ENCODE peak calls at places on chromosomes 1 and 21, in nine cellular contexts. One of them, this sample, is unnamed.

GRCh38 chr1:202577381-202577780 is 132.9 kb downstream of the SYT2 start:
- DNase-seq in heart left ventricle: no peak
- DNase-seq in thoracic aorta: no peak
- DNase-seq in AG04450: no peak
- DNase-seq in cardiac muscle cell: no peak
- DNase-seq in small intestine: no peak
- DNase-seq in A549: no peak
- DNase-seq in tibial nerve: no peak
- DNase-seq in aorta: no peak
- DNase-seq in this sample: no peak

GRCh38 chr21:25449950-25450349 is 157.3 kb downstream of the MRPL39 start:
- DNase-seq in thoracic aorta: no peak
- DNase-seq in AG04450: no peak
- DNase-seq in small intestine: no peak
- DNase-seq in A549: no peak
- DNase-seq in aorta: no peak
- DNase-seq in tibial nerve: no peak
- DNase-seq in cardiac muscle cell: no peak
- DNase-seq in heart left ventricle: no peak
- DNase-seq in this sample: no peak

GRCh38 chr1:170032531-170033295 is 41.8 kb downstream of the KIFAP3 start:
- DNase-seq in thoracic aorta: no peak
- DNase-seq in AG04450: no peak
- DNase-seq in A549: no peak
- DNase-seq in heart left ventricle: no peak
- DNase-seq in small intestine: no peak
- DNase-seq in tibial nerve: no peak
- DNase-seq in cardiac muscle cell: no peak
- DNase-seq in aorta: no peak
- DNase-seq in this sample: no peak

GRCh38 chr1:52403566-52404115 is 582 bp downstream of the ORC1 start:
- DNase-seq in small intestine: peak
- DNase-seq in A549: peak
- DNase-seq in cardiac muscle cell: no peak
- DNase-seq in AG04450: peak
- DNase-seq in tibial nerve: no peak
- DNase-seq in heart left ventricle: no peak
- DNase-seq in aorta: no peak
- DNase-seq in thoracic aorta: no peak
- DNase-seq in this sample: peak

GRCh38 chr1:214515544-214516433 is 35.6 kb downstream of the PTPN14 start:
- DNase-seq in thoracic aorta: no peak
- DNase-seq in A549: no peak
- DNase-seq in aorta: no peak
- DNase-seq in cardiac muscle cell: no peak
- DNase-seq in heart left ventricle: no peak
- DNase-seq in AG04450: no peak
- DNase-seq in small intestine: peak
- DNase-seq in tibial nerve: no peak
- DNase-seq in this sample: no peak

GRCh38 chr1:91024501-91025119 is 2.8 kb upstream of the ZNF644 start:
- DNase-seq in AG04450: no peak
- DNase-seq in tibial nerve: no peak
- DNase-seq in A549: no peak
- DNase-seq in heart left ventricle: no peak
- DNase-seq in cardiac muscle cell: no peak
- DNase-seq in thoracic aorta: no peak
- DNase-seq in aorta: no peak
- DNase-seq in small intestine: no peak
- DNase-seq in this sample: no peak

GRCh38 chr1:159171254-159171687 is at the start of gene CADM3:
- DNase-seq in A549: no peak
- DNase-seq in cardiac muscle cell: peak
- DNase-seq in small intestine: no peak
- DNase-seq in tibial nerve: no peak
- DNase-seq in aorta: no peak
- DNase-seq in thoracic aorta: no peak
- DNase-seq in AG04450: no peak
- DNase-seq in heart left ventricle: no peak
- DNase-seq in this sample: no peak

GRCh38 chr1:221371671-221372070 is 370.2 kb downstream of the DUSP10 start:
- DNase-seq in aorta: no peak
- DNase-seq in heart left ventricle: no peak
- DNase-seq in AG04450: no peak
- DNase-seq in small intestine: no peak
- DNase-seq in thoracic aorta: no peak
- DNase-seq in tibial nerve: no peak
- DNase-seq in cardiac muscle cell: peak
- DNase-seq in A549: no peak
- DNase-seq in this sample: no peak

GRCh38 chr1:117512728-117513321 is 93.0 kb upstream of the TENT5C start:
- DNase-seq in AG04450: no peak
- DNase-seq in aorta: no peak
- DNase-seq in small intestine: peak
- DNase-seq in cardiac muscle cell: peak
- DNase-seq in thoracic aorta: no peak
- DNase-seq in heart left ventricle: no peak
- DNase-seq in tibial nerve: no peak
- DNase-seq in A549: peak
- DNase-seq in this sample: no peak

GRCh38 chr21:21715286-21715969 is 717.2 kb downstream of the NCAM2 start:
- DNase-seq in tibial nerve: no peak
- DNase-seq in thoracic aorta: no peak
- DNase-seq in aorta: no peak
- DNase-seq in A549: no peak
- DNase-seq in cardiac muscle cell: no peak
- DNase-seq in small intestine: no peak
- DNase-seq in heart left ventricle: no peak
- DNase-seq in AG04450: peak
- DNase-seq in this sample: no peak
- H3K27ac ChIP-seq in tibial nerve: no peak
- H3K27ac ChIP-seq in thoracic aorta: no peak
- H3K27ac ChIP-seq in aorta: no peak
- H3K27ac ChIP-seq in A549: no peak
- H3K27ac ChIP-seq in cardiac muscle cell: no peak
- H3K27ac ChIP-seq in small intestine: no peak
- H3K27ac ChIP-seq in heart left ventricle: no peak
- H3K27ac ChIP-seq in AG04450: peak
- H3K27ac ChIP-seq in this sample: no peak

GRCh38 chr1:42173961-42174715 is 9.6 kb upstream of the GUCA2A start:
- DNase-seq in A549: no peak
- DNase-seq in small intestine: no peak
- DNase-seq in tibial nerve: no peak
- DNase-seq in thoracic aorta: no peak
- DNase-seq in cardiac muscle cell: no peak
- DNase-seq in AG04450: no peak
- DNase-seq in heart left ventricle: no peak
- DNase-seq in aorta: no peak
- DNase-seq in this sample: no peak
- H3K27ac ChIP-seq in A549: no peak
- H3K27ac ChIP-seq in small intestine: no peak
- H3K27ac ChIP-seq in tibial nerve: no peak
- H3K27ac ChIP-seq in thoracic aorta: no peak
- H3K27ac ChIP-seq in cardiac muscle cell: peak
- H3K27ac ChIP-seq in AG04450: no peak
- H3K27ac ChIP-seq in heart left ventricle: peak
- H3K27ac ChIP-seq in aorta: no peak
- H3K27ac ChIP-seq in this sample: no peak

DNA sequence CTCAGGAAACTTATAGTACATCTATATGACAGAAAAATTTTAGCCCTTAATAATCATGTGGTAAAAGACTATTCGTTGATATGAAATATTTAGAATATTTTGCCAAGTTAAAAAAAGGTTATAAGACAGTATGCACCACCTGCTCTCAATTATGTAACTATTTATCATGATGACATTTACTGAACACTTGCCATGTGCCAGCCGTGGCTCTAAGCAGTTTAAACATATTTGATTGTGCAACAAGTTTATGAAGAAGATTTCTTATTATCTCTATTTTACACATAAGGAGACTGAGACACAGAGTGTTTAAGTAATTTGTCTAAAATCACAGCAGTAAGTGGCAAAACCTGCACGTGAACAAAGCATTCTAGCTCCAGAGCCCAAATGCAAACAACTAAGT is 199.3 kb upstream of the JUN start:
- DNase-seq in thoracic aorta: no peak
- DNase-seq in cardiac muscle cell: no peak
- DNase-seq in aorta: no peak
- DNase-seq in small intestine: no peak
- DNase-seq in AG04450: no peak
- DNase-seq in A549: no peak
- DNase-seq in heart left ventricle: no peak
- DNase-seq in tibial nerve: no peak
- DNase-seq in this sample: no peak
- H3K27ac ChIP-seq in thoracic aorta: no peak
- H3K27ac ChIP-seq in cardiac muscle cell: no peak
- H3K27ac ChIP-seq in aorta: no peak
- H3K27ac ChIP-seq in small intestine: no peak
- H3K27ac ChIP-seq in AG04450: no peak
- H3K27ac ChIP-seq in A549: no peak
- H3K27ac ChIP-seq in heart left ventricle: peak
- H3K27ac ChIP-seq in tibial nerve: no peak
- H3K27ac ChIP-seq in this sample: no peak

GRCh38 chr1:3404801-3405200 is 49.7 kb upstream of the ARHGEF16 start:
- DNase-seq in cardiac muscle cell: no peak
- DNase-seq in A549: no peak
- DNase-seq in thoracic aorta: no peak
- DNase-seq in aorta: no peak
- DNase-seq in heart left ventricle: no peak
- DNase-seq in tibial nerve: no peak
- DNase-seq in AG04450: no peak
- DNase-seq in small intestine: no peak
- DNase-seq in this sample: no peak

GRCh38 chr1:3404301-3404700 is 50.2 kb upstream of the ARHGEF16 start:
- DNase-seq in aorta: no peak
- DNase-seq in small intestine: no peak
- DNase-seq in A549: no peak
- DNase-seq in tibial nerve: no peak
- DNase-seq in cardiac muscle cell: no peak
- DNase-seq in AG04450: no peak
- DNase-seq in thoracic aorta: no peak
- DNase-seq in heart left ventricle: no peak
- DNase-seq in this sample: no peak

GRCh38 chr1:3402258-3403010 is 52.0 kb upstream of the ARHGEF16 start:
- DNase-seq in aorta: no peak
- DNase-seq in cardiac muscle cell: no peak
- DNase-seq in tibial nerve: no peak
- DNase-seq in AG04450: no peak
- DNase-seq in A549: no peak
- DNase-seq in small intestine: no peak
- DNase-seq in thoracic aorta: no peak
- DNase-seq in heart left ventricle: no peak
- DNase-seq in this sample: no peak

GRCh38 chr1:3403011-3403345 is 51.5 kb upstream of the ARHGEF16 start:
- DNase-seq in heart left ventricle: no peak
- DNase-seq in tibial nerve: no peak
- DNase-seq in thoracic aorta: no peak
- DNase-seq in small intestine: no peak
- DNase-seq in cardiac muscle cell: no peak
- DNase-seq in A549: no peak
- DNase-seq in AG04450: no peak
- DNase-seq in aorta: no peak
- DNase-seq in this sample: no peak

DNA sequence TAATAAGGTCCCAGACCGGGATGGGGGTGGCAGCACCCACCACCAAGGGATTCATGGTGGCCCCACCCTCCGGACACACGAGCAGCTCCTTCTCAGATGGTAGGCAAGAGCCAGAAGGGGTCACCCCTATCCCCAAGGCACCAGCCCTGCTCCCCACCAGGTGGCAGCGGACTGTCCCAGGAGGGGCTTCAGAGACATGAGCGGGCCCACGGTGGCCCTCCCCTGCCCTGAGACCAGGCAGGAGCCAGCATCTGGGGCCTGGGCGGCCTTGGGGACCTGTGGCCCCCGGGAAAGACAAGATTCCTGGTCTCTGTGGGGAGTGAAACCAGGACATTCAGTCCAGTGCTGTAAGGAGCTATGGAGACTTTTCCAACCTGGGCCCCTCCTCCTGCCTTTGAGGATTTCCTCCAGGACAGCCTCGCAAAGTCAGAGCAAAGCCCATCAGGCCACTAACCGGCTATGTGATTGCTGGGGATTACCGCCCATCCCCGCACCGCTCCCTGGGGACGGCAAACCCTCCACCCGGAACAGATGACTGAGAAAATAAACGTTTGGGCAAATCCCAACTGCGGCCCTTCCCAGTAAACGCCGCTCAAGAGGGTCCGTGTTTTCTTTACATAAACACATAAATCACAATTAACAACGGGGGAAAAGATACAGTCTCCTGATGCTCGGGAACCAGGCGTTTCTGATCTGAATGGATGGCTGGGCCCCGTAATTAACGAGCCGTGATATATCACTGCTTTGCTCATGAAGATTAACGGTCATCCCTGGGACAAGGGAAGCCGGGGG is 50.9 kb upstream of the ARHGEF16 start:
- DNase-seq in A549: no peak
- DNase-seq in AG04450: no peak
- DNase-seq in small intestine: no peak
- DNase-seq in tibial nerve: no peak
- DNase-seq in heart left ventricle: no peak
- DNase-seq in thoracic aorta: no peak
- DNase-seq in aorta: no peak
- DNase-seq in cardiac muscle cell: no peak
- DNase-seq in this sample: no peak
- H3K27ac ChIP-seq in A549: no peak
- H3K27ac ChIP-seq in AG04450: no peak
- H3K27ac ChIP-seq in small intestine: no peak
- H3K27ac ChIP-seq in tibial nerve: no peak
- H3K27ac ChIP-seq in heart left ventricle: no peak
- H3K27ac ChIP-seq in thoracic aorta: peak
- H3K27ac ChIP-seq in aorta: no peak
- H3K27ac ChIP-seq in cardiac muscle cell: no peak
- H3K27ac ChIP-seq in this sample: no peak

DNA sequence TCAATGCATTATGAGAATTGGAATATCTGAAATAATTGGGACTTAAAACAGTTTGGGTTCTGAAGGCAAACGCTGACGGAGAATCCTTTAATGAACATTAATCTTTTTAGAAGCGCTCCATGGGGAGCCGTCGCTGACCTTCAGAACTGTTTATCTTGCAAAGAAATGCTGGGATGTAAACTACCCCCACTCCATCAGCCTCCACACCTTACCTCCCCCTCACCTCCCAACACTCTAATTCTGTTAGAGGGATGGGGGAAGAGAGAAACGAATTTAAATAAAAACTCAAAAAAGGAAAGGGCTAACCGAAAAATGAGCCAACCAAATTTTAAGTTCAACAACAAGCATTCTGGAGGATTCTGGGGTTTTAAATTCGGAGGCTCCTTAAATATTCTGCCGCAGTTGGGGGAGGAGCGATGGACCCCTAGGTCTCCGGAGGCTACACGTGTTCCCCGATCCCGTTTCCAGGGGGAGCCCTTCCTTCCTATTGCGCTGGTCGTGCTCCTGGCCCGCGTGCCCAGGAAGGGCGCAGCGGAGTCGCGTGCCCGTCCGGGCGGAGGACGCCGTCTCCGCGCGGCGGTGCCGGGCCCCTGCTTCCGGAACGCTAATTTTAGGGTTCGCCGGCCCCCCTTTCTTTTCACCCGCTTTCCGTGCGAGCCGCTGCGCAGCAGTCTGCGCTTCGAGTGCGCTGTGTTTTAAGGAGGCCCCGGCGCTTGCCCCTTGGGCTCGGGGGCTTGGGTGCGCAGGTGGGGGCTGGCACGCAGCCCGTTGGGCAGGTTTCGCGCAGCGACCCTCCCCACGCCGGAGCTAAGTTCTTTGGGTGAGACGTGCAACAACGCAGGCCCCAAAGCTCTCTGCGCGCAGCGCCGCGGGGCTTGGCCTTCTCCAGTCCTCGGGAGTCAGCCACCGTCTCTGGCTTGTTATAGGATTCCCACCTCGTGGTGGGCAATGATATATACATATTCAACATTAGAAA is 43.8 kb upstream of the DNAJC6 start:
- DNase-seq in A549: no peak
- DNase-seq in aorta: peak
- DNase-seq in AG04450: no peak
- DNase-seq in small intestine: peak
- DNase-seq in thoracic aorta: no peak
- DNase-seq in tibial nerve: no peak
- DNase-seq in cardiac muscle cell: peak
- DNase-seq in heart left ventricle: peak
- DNase-seq in this sample: peak
- H3K27ac ChIP-seq in A549: no peak
- H3K27ac ChIP-seq in aorta: no peak
- H3K27ac ChIP-seq in AG04450: no peak
- H3K27ac ChIP-seq in small intestine: no peak
- H3K27ac ChIP-seq in thoracic aorta: no peak
- H3K27ac ChIP-seq in tibial nerve: peak
- H3K27ac ChIP-seq in cardiac muscle cell: peak
- H3K27ac ChIP-seq in heart left ventricle: no peak
- H3K27ac ChIP-seq in this sample: no peak